ENCODE peak calls at places on chromosomes 6 and 20, in nine cellular contexts. Y, R, P, D, S, I, O, X and U are unnamed samples.

GRCh38 chr20:10178727-10179313 is 39.8 kb upstream of the SNAP25 start:
- DNase-seq in Y (no peak), R (peak), P (peak), D (no peak), S (no peak), I (no peak), O (peak), X (no peak), U (no peak)

GRCh38 chr6:7148100-7148822 is 40.5 kb downstream of the RREB1 start:
- DNase-seq in Y (no peak), R (peak), P (peak), D (no peak), S (no peak), I (no peak), O (no peak), X (no peak), U (no peak)

GRCh38 chr20:24479595-24479994 is 10.2 kb downstream of the SYNDIG1 start:
- DNase-seq in Y (no peak), R (no peak), P (no peak), D (no peak), S (no peak), I (no peak), O (no peak), X (no peak), U (no peak)

GRCh38 chr6:150992682-150993081 is 127.2 kb downstream of the MTHFD1L start:
- DNase-seq in Y (no peak), R (no peak), P (no peak), D (no peak), S (no peak), I (no peak), O (no peak), X (no peak), U (no peak)

GRCh38 chr6:35181313-35181932 is 32.3 kb upstream of the SCUBE3 start:
- DNase-seq in Y (no peak), R (peak), P (peak), D (no peak), S (no peak), I (peak), O (no peak), X (no peak), U (no peak)

GRCh38 chr6:108831104-108831503 is 17.1 kb upstream of the ARMC2 start:
- DNase-seq in Y (no peak), R (no peak), P (peak), D (no peak), S (no peak), I (no peak), O (no peak), X (no peak), U (no peak)

GRCh38 chr20:58824843-58825242 is 25.9 kb downstream of the GNAS-AS1 start:
- DNase-seq in Y (no peak), R (no peak), P (no peak), D (no peak), S (no peak), I (no peak), O (peak), X (no peak), U (no peak)

GRCh38 chr20:64101731-64102621 is 5.4 kb downstream of the NPBWR2 start:
- DNase-seq in Y (no peak), R (no peak), P (no peak), D (peak), S (no peak), I (no peak), O (no peak), X (no peak), U (no peak)

GRCh38 chr6:145373826-145374225 is 361.5 kb downstream of the EPM2A start:
- DNase-seq in Y (no peak), R (no peak), P (peak), D (no peak), S (no peak), I (no peak), O (no peak), X (no peak), U (no peak)

GRCh38 chr6:151536280-151536534 is 42.4 kb downstream of the CCDC170 start:
- DNase-seq in Y (no peak), R (no peak), P (no peak), D (no peak), S (no peak), I (no peak), O (no peak), X (no peak), U (no peak)

GRCh38 chr6:105459049-105459448 is 56.2 kb upstream of the PREP start:
- DNase-seq in Y (no peak), R (peak), P (peak), D (no peak), S (no peak), I (no peak), O (no peak), X (no peak), U (peak)

GRCh38 chr6:166465671-166466087 is 82.9 kb upstream of the MPC1 start:
- DNase-seq in Y (no peak), R (peak), P (peak), D (no peak), S (no peak), I (no peak), O (no peak), X (no peak), U (no peak)

GRCh38 chr6:35041086-35041855 is 99.9 kb downstream of the TCP11 start:
- DNase-seq in Y (no peak), R (no peak), P (no peak), D (no peak), S (no peak), I (no peak), O (no peak), X (no peak), U (no peak)